ENCODE peak calls at places on chromosomes 3 and 15, in nine cellular contexts. C, D, K, B, W, Q, G, O and Z are unnamed samples.

GRCh38 chr15:78873796-78874761 is 1.4 kb downstream of the MORF4L1 start:
- DNase-seq in K (peak; percentile 12), C (no peak), W (no peak), O (peak; percentile 82), G (peak; percentile 13), B (peak; percentile 16), D (no peak), Q (no peak), Z (no peak)

GRCh38 chr3:161559177-161559998 is 62.8 kb downstream of the OTOL1 start:
- DNase-seq in O (no peak), G (peak; percentile 46), B (no peak), K (no peak), C (no peak), D (no peak), Q (peak; percentile 10), W (peak; percentile 23), Z (no peak)

GRCh38 chr3:31522152-31522551 is 10.6 kb upstream of the STT3B start:
- DNase-seq in Q (no peak), G (no peak), K (no peak), C (no peak), W (no peak), D (no peak), O (no peak), B (peak; percentile 25), Z (no peak)

GRCh38 chr3:133573054-133573628 is 345 bp upstream of the CDV3 start:
- DNase-seq in W (peak; percentile 100), B (peak; percentile 100), G (no peak), Q (no peak), D (peak; percentile 100), K (peak; percentile 100), C (peak; percentile 100), O (peak; percentile 100), Z (peak; percentile 100)

GRCh38 chr3:68878322-68878721 is 54.0 kb downstream of the TAFA4 start:
- DNase-seq in G (peak; percentile 16), Q (no peak), K (no peak), D (no peak), O (no peak), C (no peak), W (no peak), B (no peak), Z (no peak)

GRCh38 chr3:183015185-183015584 is 34.8 kb upstream of the DCUN1D1 start:
- DNase-seq in B (no peak), Q (no peak), O (no peak), K (no peak), W (no peak), G (no peak), C (no peak), D (no peak), Z (no peak)

GRCh38 chr3:57694146-57694545 is 1.3 kb upstream of the DENND6A start:
- DNase-seq in D (no peak), O (no peak), B (no peak), K (no peak), C (no peak), W (no peak), Q (no peak), G (no peak), Z (no peak)

GRCh38 chr3:188174309-188175044 is 20.5 kb downstream of the LPP start:
- DNase-seq in O (no peak), G (peak; percentile 54), C (no peak), Q (no peak), B (no peak), W (no peak), K (no peak), D (no peak), Z (no peak)

GRCh38 chr3:170660139-170660538 is 74.3 kb upstream of the SLC7A14 start:
- DNase-seq in Q (no peak), G (no peak), D (no peak), B (no peak), W (no peak), K (no peak), O (no peak), C (no peak), Z (no peak)

GRCh38 chr3:63232764-63233396 is 45.2 kb upstream of the SYNPR start:
- DNase-seq in D (no peak), W (no peak), C (no peak), Q (no peak), B (no peak), G (no peak), K (no peak), O (no peak), Z (no peak)

GRCh38 chr3:39108309-39108708 is 829 bp downstream of the TTC21A start:
- DNase-seq in Q (no peak), O (no peak), D (peak; percentile 6), K (no peak), W (no peak), G (no peak), C (no peak), B (peak; percentile 38), Z (no peak)

GRCh38 chr3:20064796-20065564 is 24.7 kb downstream of the KAT2B start:
- DNase-seq in C (no peak), D (no peak), B (no peak), O (no peak), G (no peak), W (no peak), Q (no peak), K (no peak), Z (no peak)

GRCh38 chr3:15271030-15271429 is 61.4 kb downstream of the SH3BP5 start:
- DNase-seq in D (no peak), W (no peak), Q (no peak), C (no peak), B (no peak), K (no peak), O (no peak), G (no peak), Z (no peak)

GRCh38 chr15:81152339-81152738 is 18.3 kb downstream of the CFAP161 start:
- DNase-seq in O (no peak), G (no peak), Q (no peak), C (no peak), K (no peak), W (no peak), D (no peak), B (no peak), Z (no peak)

GRCh38 chr3:94071713-94072284 is 8.9 kb downstream of the NSUN3 start:
- DNase-seq in W (no peak), B (no peak), G (no peak), K (no peak), D (no peak), O (no peak), Q (no peak), C (no peak), Z (no peak)

GRCh38 chr3:4504340-4505261 is 11.5 kb downstream of the ITPR1 start:
- DNase-seq in O (no peak), Q (no peak), W (no peak), G (no peak), B (peak; percentile 21), D (peak; percentile 79), K (no peak), C (no peak), Z (no peak)

GRCh38 chr3:30777426-30777825 is 117.0 kb downstream of the GADL1 start:
- DNase-seq in D (no peak), B (no peak), O (no peak), G (no peak), C (no peak), K (no peak), W (no peak), Q (no peak), Z (peak; percentile 72)

GRCh38 chr3:53114011-53114400 is 16.2 kb downstream of the RFT1 start:
- DNase-seq in G (peak; percentile 60), C (peak; percentile 66), Q (peak; percentile 79), D (peak; percentile 90), O (peak; percentile 86), W (peak; percentile 85), B (peak; percentile 82), K (peak; percentile 71), Z (peak; percentile 85)

GRCh38 chr15:52912172-52912571 is 122.0 kb upstream of the ONECUT1 start:
- DNase-seq in Q (no peak), B (no peak), W (no peak), O (no peak), G (no peak), D (no peak), K (no peak), C (no peak), Z (no peak)

GRCh38 chr15:52287114-52287513 is 8.5 kb downstream of the MYO5C start:
- DNase-seq in Q (no peak), C (no peak), G (no peak), D (no peak), K (no peak), W (no peak), O (no peak), B (no peak), Z (no peak)

GRCh38 chr3:126900859-126901540 is 81.9 kb upstream of the PLXNA1 start:
- DNase-seq in Q (no peak), K (no peak), B (no peak), C (no peak), W (no peak), D (no peak), G (no peak), O (no peak), Z (no peak)

GRCh38 chr3:134832585-134832984 is 37.5 kb downstream of the EPHB1 start:
- DNase-seq in G (no peak), C (no peak), K (no peak), D (no peak), W (no peak), B (no peak), Q (no peak), O (no peak), Z (no peak)

GRCh38 chr3:57729339-57730039 is 26.6 kb upstream of the SLMAP start:
- DNase-seq in K (no peak), D (no peak), C (no peak), W (no peak), B (no peak), G (no peak), Q (no peak), O (no peak), Z (no peak)